ENCODE peak calls at places on chromosome 21, in six cellular contexts. R is transverse colon, G is esophagus muscularis mucosa, E is GM12892, J is K562, T is breast epithelium. X is an unnamed sample.

GRCh38 chr21:25967566-25968438 is 202.8 kb downstream of the APP start:
- DNase-seq in R (no peak), G (no peak), E (no peak), J (no peak), T (no peak), X (no peak)

GRCh38 chr21:20302084-20302483 is 696.1 kb upstream of the NCAM2 start:
- DNase-seq in R (no peak), G (no peak), E (no peak), J (no peak), T (no peak), X (no peak)

GRCh38 chr21:21712761-21713558 is 714.8 kb downstream of the NCAM2 start:
- DNase-seq in R (no peak), G (no peak), E (no peak), J (no peak), T (no peak), X (no peak)

GRCh38 chr21:46425566-46425965 is 33.1 kb upstream of the DIP2A start:
- DNase-seq in R (no peak), G (no peak), E (no peak), J (no peak), T (peak), X (no peak)

GRCh38 chr21:29347274-29347681 is 48.6 kb downstream of the BACH1 start:
- DNase-seq in R (peak), G (no peak), E (no peak), J (no peak), T (no peak), X (no peak)

GRCh38 chr21:36207577-36208320 is 51.1 kb downstream of the DOP1B start:
- DNase-seq in R (no peak), G (no peak), E (no peak), J (no peak), T (no peak), X (no peak)

GRCh38 chr21:28590026-28590425 is 402.7 kb downstream of the LTN1 start:
- DNase-seq in R (no peak), G (no peak), E (no peak), J (no peak), T (no peak), X (no peak)

GRCh38 chr21:21210552-21210951 is 212.3 kb downstream of the NCAM2 start:
- DNase-seq in R (no peak), G (no peak), E (no peak), J (no peak), T (no peak), X (no peak)

GRCh38 chr21:18384771-18385170 is 18.8 kb downstream of the TMPRSS15 start:
- DNase-seq in R (no peak), G (no peak), E (no peak), J (peak), T (no peak), X (no peak)

GRCh38 chr21:46168659-46169386 is 13.4 kb upstream of the FTCD start:
- DNase-seq in R (no peak), G (no peak), E (no peak), J (no peak), T (no peak), X (no peak)

GRCh38 chr21:43371786-43372185 is 55.1 kb downstream of the SIK1 start:
- DNase-seq in R (no peak), G (no peak), E (no peak), J (no peak), T (no peak), X (no peak)

GRCh38 chr21:43370888-43371570 is 55.9 kb downstream of the SIK1 start:
- DNase-seq in R (no peak), G (no peak), E (no peak), J (no peak), T (no peak), X (no peak)

GRCh38 chr21:43374228-43374885 is 52.6 kb downstream of the SIK1 start:
- DNase-seq in R (no peak), G (no peak), E (no peak), J (no peak), T (no peak), X (no peak)

GRCh38 chr21:43373387-43374227 is 53.3 kb downstream of the SIK1 start:
- DNase-seq in R (no peak), G (no peak), E (no peak), J (no peak), T (no peak), X (no peak)

GRCh38 chr21:43372663-43373386 is 54.1 kb downstream of the SIK1 start:
- DNase-seq in R (no peak), G (no peak), E (no peak), J (no peak), T (peak), X (peak)
- TF ChIP-seq POLR2A in R (no peak), G (no peak), E (no peak), J (no peak), T (no peak), X (no peak)

GRCh38 chr21:37636152-37636860 is 269.7 kb downstream of the DYRK1A start:
- DNase-seq in R (no peak), G (peak), E (no peak), J (no peak), T (no peak), X (no peak)
- TF ChIP-seq POLR2AphosphoS5 in R (no peak), G (peak), E (no peak), J (no peak), T (no peak), X (peak)

DNA sequence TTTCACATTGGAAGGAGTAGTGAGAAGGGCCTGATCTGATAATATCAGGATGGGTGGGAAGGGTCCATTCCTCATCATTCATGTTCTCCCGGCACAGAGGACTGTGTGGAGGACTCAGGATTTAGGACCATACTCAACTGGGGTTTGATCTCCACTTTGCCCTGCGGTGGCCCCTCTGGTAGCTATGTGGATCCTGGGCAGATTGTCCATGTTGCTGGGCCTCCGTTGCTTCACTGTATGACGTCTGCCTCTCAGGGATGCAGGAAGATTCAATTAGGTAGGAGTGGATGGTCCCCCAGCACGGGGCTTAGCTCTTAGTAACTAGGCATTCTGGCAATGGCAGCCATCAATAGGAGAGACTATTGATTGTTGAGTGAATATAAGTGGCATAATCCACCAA is 2.3 kb downstream of the ETS2 start:
- DNase-seq in R (peak), G (no peak), E (no peak), J (no peak), T (no peak), X (no peak)
- TF ChIP-seq POLR2A in R (peak), G (no peak), E (no peak), J (no peak), T (no peak), X (no peak)

GRCh38 chr21:44933199-44933937 is 6.5 kb upstream of the SLX9 start:
- DNase-seq in R (no peak), G (no peak), E (no peak), J (no peak), T (no peak), X (no peak)

GRCh38 chr21:44931501-44932365 is 8.1 kb upstream of the SLX9 start:
- DNase-seq in R (no peak), G (no peak), E (no peak), J (no peak), T (no peak), X (no peak)

GRCh38 chr21:44931137-44931500 is 8.7 kb upstream of the SLX9 start:
- DNase-seq in R (peak), G (no peak), E (no peak), J (no peak), T (no peak), X (no peak)

GRCh38 chr21:44933938-44934260 is 5.9 kb upstream of the SLX9 start:
- DNase-seq in R (no peak), G (no peak), E (no peak), J (no peak), T (no peak), X (no peak)

DNA sequence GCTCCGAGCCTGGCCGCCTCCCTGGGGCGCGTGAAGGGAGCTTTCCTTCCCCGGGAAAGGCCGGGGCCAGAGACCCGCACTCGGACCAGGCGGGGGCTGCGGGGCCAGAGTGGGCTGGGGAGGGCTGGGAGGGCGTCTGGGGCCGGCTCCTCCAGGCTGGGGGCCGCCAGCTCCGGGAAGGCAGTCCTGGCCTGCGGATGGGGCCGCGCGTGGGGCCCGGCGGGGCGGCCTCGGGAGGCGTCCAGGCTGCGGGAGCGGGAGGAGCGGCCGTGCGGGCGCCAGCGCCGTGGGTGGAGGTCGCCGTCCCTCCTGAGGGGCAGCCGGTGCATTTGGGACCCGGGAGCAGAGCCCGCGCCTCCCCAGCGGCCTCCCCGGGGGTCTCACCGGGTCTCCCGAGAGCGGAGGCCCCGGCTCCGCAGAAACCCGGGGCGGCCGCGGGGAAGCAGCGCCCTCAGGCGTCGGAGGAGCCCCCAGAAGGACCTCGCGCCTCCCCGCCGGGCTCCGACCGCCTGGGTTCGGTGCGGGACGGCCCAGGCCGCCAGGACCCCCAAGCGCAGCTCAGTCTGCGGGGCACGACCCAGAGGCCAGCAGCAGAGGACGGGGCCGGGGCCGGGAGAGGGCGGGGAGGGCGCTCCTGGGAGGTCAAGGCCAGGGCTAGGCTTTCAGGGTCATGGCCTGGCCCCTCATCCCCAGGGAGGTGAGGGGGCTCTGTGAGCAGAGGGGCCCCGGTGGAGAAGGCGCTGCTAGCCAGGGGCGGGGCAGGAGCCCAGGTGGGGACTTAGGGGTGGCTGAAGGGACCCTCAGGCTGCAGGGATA is 7.3 kb upstream of the SLX9 start:
- DNase-seq in R (peak), G (no peak), E (peak), J (peak), T (no peak), X (no peak)
- TF ChIP-seq POLR2AphosphoS5 in R (no peak), G (no peak), E (no peak), J (no peak), T (no peak), X (no peak)

DNA sequence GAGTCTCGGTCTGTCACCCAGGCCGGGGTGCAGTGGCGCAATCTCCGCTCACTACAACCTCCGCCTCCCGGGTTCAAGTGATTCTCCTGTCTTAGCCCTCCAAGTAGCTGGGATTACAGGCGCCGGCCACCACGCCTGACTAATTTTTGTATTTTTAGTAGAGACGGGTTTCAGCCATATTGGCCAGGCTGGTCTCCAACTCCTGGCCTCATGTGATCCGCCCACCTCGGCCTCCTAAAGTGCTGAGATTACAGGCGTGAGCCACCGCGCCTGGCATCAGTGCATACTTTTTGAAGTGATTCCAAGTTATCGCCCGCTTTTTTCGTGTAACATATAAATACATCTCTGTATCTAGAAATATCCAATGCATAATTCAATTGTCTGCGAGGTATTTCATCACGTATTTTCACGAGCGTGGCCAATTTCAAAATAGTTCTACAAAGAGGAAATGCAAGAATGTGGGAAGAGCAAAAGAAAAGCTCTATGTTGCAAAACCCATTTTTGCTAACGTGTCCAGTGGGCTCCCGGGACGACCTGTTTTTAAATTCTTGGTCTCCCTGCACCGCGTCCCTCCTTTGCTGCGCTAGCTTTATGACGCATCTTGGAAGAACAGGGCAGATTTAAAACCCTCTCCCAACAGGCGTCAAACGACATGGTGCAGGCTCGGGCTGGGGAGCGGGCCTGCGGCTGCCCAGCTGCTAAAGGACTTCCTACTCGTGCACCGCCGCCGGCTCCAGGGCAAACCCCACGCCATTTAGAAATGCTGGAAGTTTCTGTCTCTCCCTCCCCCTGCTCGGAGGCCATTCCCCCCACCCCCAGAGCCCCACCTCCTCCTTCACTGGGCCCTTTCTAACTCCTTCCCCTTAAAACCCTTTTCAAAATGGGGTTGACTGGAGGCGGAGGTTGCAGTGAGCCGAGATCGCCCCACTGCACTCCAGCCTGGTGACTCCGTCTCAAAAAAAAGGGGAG is 918 bp upstream of the IFNGR2 start:
- DNase-seq in R (peak), G (peak), E (peak), J (no peak), T (peak), X (peak)
- TF ChIP-seq POLR2A in R (peak), G (peak), E (no peak), J (no peak), T (peak), X (no peak)

GRCh38 chr21:15839026-15839425 is 109.2 kb downstream of the USP25 start:
- DNase-seq in R (no peak), G (no peak), E (no peak), J (no peak), T (no peak), X (no peak)

GRCh38 chr21:15840406-15840805 is 110.6 kb downstream of the USP25 start:
- DNase-seq in R (no peak), G (no peak), E (no peak), J (no peak), T (no peak), X (no peak)

GRCh38 chr21:15841856-15842564 is 112.2 kb downstream of the USP25 start:
- DNase-seq in R (no peak), G (no peak), E (no peak), J (no peak), T (no peak), X (no peak)

GRCh38 chr21:15839601-15840000 is 109.8 kb downstream of the USP25 start:
- DNase-seq in R (no peak), G (no peak), E (no peak), J (no peak), T (no peak), X (no peak)

GRCh38 chr21:15837603-15838002 is 107.8 kb downstream of the USP25 start:
- DNase-seq in R (no peak), G (no peak), E (no peak), J (no peak), T (no peak), X (no peak)
- TF ChIP-seq POLR2AphosphoS5 in R (peak), G (peak), E (no peak), J (no peak), T (no peak), X (no peak)

GRCh38 chr21:44803651-44804050 is 2.0 kb upstream of the UBE2G2 start:
- DNase-seq in R (no peak), G (no peak), E (no peak), J (no peak), T (no peak), X (no peak)

GRCh38 chr21:44804762-44805161 is 3.1 kb upstream of the UBE2G2 start:
- DNase-seq in R (no peak), G (no peak), E (no peak), J (no peak), T (no peak), X (no peak)

GRCh38 chr21:44801468-44802395 is at the start of gene UBE2G2:
- DNase-seq in R (peak), G (peak), E (peak), J (peak), T (peak), X (peak)

GRCh38 chr21:44800971-44801467 is 601 bp downstream of the UBE2G2 start:
- DNase-seq in R (no peak), G (no peak), E (peak), J (peak), T (no peak), X (no peak)

DNA sequence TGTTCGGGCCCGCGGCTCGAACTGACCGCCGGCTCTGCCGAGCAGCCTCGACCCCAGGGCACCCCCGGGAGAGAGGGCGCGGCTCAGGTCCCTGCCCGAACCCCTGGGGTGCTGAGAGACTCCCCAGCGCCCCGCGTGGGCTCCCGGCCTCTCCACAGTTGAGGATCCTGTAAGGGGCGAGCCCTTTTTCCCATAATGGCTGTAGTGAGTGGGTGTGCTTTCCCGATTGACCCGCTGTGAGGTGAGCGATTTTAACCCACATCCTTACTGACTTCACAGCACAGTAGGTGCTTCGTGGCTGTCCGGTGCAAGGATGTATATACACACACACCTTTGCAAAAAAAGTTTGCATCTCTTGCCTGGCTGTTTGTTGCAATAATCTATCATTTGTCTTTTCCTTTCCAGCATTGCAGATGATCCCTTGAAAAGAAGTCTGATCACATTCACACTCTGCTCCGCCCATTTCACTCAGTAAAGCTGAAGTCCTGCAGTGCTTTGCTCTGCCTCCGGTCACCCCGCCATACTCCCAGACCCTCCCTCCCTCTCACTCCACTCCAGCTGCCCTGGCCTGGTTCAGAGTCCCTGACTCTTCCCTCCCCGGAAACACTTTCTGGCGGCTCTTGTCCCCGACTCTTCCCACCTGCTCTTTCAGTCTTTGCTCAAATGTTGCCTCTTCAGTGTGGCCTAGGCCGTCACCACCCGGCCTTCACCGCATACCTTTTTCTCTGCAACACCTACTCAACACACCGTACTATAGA is 955 bp upstream of the UBE2G2 start:
- DNase-seq in R (no peak), G (no peak), E (peak), J (peak), T (no peak), X (no peak)
- TF ChIP-seq POLR2A in R (no peak), G (no peak), E (no peak), J (peak), T (no peak), X (no peak)